ENCODE peak calls at places on chromosomes 12 and 14, in six cellular contexts. Y is spleen, U is HepG2, E is NB4, K is stomach, W is K562. G is an unnamed sample.

GRCh38 chr12:29226621-29227020 is 77.5 kb downstream of the FAR2 start:
- DNase-seq in Y (no peak), U (no peak), E (no peak), K (no peak), W (no peak), G (no peak)

GRCh38 chr12:105382771-105383632 is 52.5 kb downstream of the C12orf75 start:
- DNase-seq in Y (no peak), U (peak; percentile 55), E (peak; percentile 70), K (no peak), W (peak; percentile 62), G (peak; percentile 78)

GRCh38 chr14:105411017-105411941 is 8.3 kb upstream of the MTA1 start:
- DNase-seq in Y (peak; percentile 81), U (no peak), E (peak; percentile 59), K (peak; percentile 60), W (peak; percentile 89), G (peak; percentile 60)

GRCh38 chr12:252634-253033 is 10.0 kb downstream of the SLC6A13 start:
- DNase-seq in Y (no peak), U (peak; percentile 18), E (no peak), K (no peak), W (no peak), G (no peak)

GRCh38 chr14:77123381-77124344 is 17.9 kb downstream of the ZDHHC22 start:
- DNase-seq in Y (peak; percentile 73), U (no peak), E (no peak), K (peak; percentile 96), W (no peak), G (no peak)

GRCh38 chr14:48546996-48547395 is 871.6 kb upstream of the MDGA2 start:
- DNase-seq in Y (no peak), U (no peak), E (no peak), K (no peak), W (no peak), G (no peak)

GRCh38 chr12:24776856-24777255 is 172.0 kb downstream of the BCAT1 start:
- DNase-seq in Y (no peak), U (no peak), E (no peak), K (no peak), W (no peak), G (no peak)

GRCh38 chr14:67241416-67242362 is at the start of gene PALS1:
- DNase-seq in Y (no peak), U (peak; percentile 62), E (no peak), K (no peak), W (peak; percentile 76), G (no peak)

GRCh38 chr12:92550661-92551060 is 152.1 kb upstream of the PLEKHG7 start:
- DNase-seq in Y (no peak), U (no peak), E (no peak), K (no peak), W (no peak), G (no peak)

GRCh38 chr14:59317782-59318505 is 129.5 kb downstream of the DAAM1 start:
- DNase-seq in Y (no peak), U (no peak), E (no peak), K (no peak), W (no peak), G (no peak)

GRCh38 chr12:10959777-10960176 is 20.7 kb upstream of the TAS2R14 start:
- DNase-seq in Y (no peak), U (peak; percentile 6), E (no peak), K (no peak), W (no peak), G (peak; percentile 13)

GRCh38 chr12:105676694-105677093 is 346.2 kb downstream of the C12orf75 start:
- DNase-seq in Y (no peak), U (no peak), E (no peak), K (peak; percentile 31), W (no peak), G (no peak)

GRCh38 chr12:110067531-110067930 is 19.2 kb upstream of the C12orf76 start:
- DNase-seq in Y (peak; percentile 54), U (no peak), E (peak; percentile 40), K (no peak), W (no peak), G (no peak)

GRCh38 chr14:100294213-100294962 is 11.9 kb downstream of the SLC25A29 start:
- DNase-seq in Y (peak; percentile 67), U (no peak), E (no peak), K (no peak), W (no peak), G (no peak)

GRCh38 chr14:79510659-79511058 is 700.6 kb downstream of the DIO2 start:
- DNase-seq in Y (no peak), U (no peak), E (no peak), K (no peak), W (no peak), G (no peak)

GRCh38 chr12:46508651-46509050 is 136.1 kb upstream of the SLC38A2 start:
- DNase-seq in Y (no peak), U (no peak), E (no peak), K (no peak), W (no peak), G (no peak)

GRCh38 chr12:19856389-19856788 is 417.1 kb downstream of the AEBP2 start:
- DNase-seq in Y (no peak), U (no peak), E (no peak), K (no peak), W (no peak), G (no peak)

GRCh38 chr12:42143401-42144173 is 1.1 kb downstream of the GXYLT1 start:
- DNase-seq in Y (no peak), U (no peak), E (peak; percentile 52), K (no peak), W (no peak), G (peak; percentile 61)

GRCh38 chr14:60332046-60332399 is 83.0 kb downstream of the PPM1A start:
- DNase-seq in Y (no peak), U (no peak), E (no peak), K (no peak), W (no peak), G (no peak)

GRCh38 chr14:60332869-60333268 is 83.8 kb downstream of the PPM1A start:
- DNase-seq in Y (no peak), U (no peak), E (no peak), K (no peak), W (no peak), G (no peak)

GRCh38 chr14:60327447-60328331 is 78.7 kb downstream of the PPM1A start:
- DNase-seq in Y (peak; percentile 85), U (no peak), E (peak; percentile 36), K (peak; percentile 56), W (no peak), G (peak; percentile 43)

GRCh38 chr14:60328588-60328987 is 79.6 kb downstream of the PPM1A start:
- DNase-seq in Y (no peak), U (no peak), E (peak; percentile 12), K (no peak), W (no peak), G (no peak)

GRCh38 chr14:60331201-60332045 is 82.4 kb downstream of the PPM1A start:
- DNase-seq in Y (peak; percentile 91), U (peak; percentile 54), E (peak; percentile 82), K (peak; percentile 73), W (peak; percentile 54), G (peak; percentile 88)
- TF ChIP-seq POLR2A in Y (no peak), U (no peak), E (no peak), K (no peak), W (peak; percentile 38), G (peak; percentile 55)

DNA sequence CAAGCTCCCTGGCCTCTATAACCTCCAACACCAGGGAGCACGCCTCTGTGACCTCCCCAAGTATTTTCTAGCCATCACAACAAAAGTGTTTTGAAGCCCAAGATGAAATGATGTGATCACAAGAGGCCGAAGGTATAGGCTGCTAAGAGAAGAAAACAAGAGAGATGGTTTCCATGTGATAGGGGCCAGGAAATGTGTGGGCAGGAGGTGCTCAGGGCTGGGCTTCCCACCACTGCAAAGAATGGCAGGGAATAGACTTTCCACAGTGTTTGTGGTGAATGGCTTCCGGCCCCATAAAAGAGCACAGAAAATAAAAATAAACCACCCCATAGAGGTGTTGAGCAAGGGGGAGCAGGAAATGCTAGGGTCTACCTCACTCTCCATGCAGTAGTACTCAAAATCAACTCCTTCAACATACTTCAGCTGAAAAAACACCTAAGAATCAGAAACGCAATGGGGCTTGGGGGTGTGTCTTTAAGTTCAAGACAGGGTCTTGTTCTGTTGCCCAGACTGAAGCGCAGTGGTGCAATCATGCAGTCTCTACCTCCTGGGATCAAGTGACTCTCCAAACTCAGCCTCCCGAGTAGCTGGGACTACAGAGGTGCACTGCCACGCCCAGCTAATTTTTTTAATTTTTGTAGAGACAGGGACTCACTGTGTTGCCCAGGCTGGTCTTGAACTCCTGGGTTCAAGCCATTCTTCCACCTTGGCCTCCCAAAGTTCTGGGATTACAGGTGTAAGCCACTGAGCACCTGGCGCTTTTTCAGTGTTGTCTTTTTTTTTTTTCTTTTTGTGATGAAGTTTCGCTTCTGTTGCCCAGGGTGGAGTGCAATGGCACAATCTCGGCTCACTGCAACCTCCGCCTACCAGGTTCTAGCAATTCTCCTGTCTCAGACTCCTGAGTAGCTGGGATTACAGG is 27.1 kb downstream of the DAD1 start:
- DNase-seq in Y (no peak), U (peak; percentile 60), E (peak; percentile 95), K (no peak), W (peak; percentile 44), G (peak; percentile 30)
- TF ChIP-seq POLR2A in Y (no peak), U (no peak), E (no peak), K (no peak), W (no peak), G (no peak)

GRCh38 chr12:39619660-39620433 is at the start of gene ABCD2:
- DNase-seq in Y (peak; percentile 85), U (peak; percentile 32), E (peak; percentile 74), K (peak; percentile 31), W (peak; percentile 26), G (no peak)
- TF ChIP-seq POLR2A in Y (no peak), U (no peak), E (no peak), K (no peak), W (no peak), G (no peak)

GRCh38 chr14:22918519-22918808 is 485 bp downstream of the RBM23 start:
- DNase-seq in Y (no peak), U (no peak), E (no peak), K (no peak), W (no peak), G (no peak)

GRCh38 chr14:22919601-22919921 is 612 bp upstream of the RBM23 start:
- DNase-seq in Y (no peak), U (no peak), E (no peak), K (no peak), W (no peak), G (no peak)

GRCh38 chr14:22920697-22921096 is 1.7 kb upstream of the RBM23 start:
- DNase-seq in Y (no peak), U (no peak), E (no peak), K (no peak), W (no peak), G (no peak)

GRCh38 chr14:22915886-22916521 is 2.9 kb downstream of the RBM23 start:
- DNase-seq in Y (no peak), U (peak; percentile 74), E (peak; percentile 81), K (peak; percentile 31), W (no peak), G (peak; percentile 52)

DNA sequence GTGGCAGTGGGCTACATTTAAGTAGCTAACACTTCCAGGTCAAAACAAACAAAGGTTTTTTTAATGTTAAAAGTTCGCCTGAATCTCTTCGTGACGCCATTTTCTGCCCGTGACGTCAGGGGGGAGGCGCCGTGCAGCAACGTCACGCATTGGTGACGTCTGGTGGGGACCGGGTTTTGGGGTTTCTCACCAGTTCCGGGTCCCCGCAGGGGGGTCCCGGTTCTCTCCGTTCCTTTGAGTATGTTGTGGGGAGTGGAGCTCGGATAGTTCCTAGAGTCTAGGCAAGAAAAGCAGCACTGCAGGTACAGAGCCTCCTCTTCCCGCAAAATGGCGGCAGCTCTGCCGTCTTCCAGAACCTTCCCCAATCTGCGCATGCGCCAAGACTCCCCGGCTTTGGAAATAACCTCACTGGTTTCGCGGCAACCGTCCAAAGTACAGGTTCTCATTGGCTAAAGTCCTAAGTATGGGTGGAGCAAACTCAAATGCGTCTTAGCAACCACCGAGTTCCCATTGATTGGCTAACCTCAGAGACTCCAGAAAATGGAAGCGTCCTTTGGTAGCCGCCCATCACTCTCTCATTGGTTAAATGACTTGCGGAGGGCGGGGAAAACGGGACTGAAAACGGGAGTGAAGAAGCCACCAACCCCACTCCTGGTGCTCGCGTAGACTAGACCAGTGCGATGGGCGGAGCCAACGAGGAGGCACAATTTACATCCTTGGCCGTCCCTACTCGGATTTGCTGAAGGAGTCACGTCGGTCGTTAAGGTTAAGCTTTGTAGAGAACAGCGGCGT is at the start of gene RBM23:
- DNase-seq in Y (peak; percentile 99), U (peak; percentile 36), E (peak; percentile 100), K (peak; percentile 100), W (peak; percentile 95), G (peak; percentile 100)
- TF ChIP-seq POLR2A in Y (no peak), U (no peak), E (peak; percentile 40), K (no peak), W (peak; percentile 92), G (peak; percentile 92)

G was measured in erythroblast.